ENCODE peak calls at places on chromosomes 16 and 17, in seven cellular contexts. One of them, this sample, is unnamed.
A peak's percentile ranks its signal among the peaks of the same experiment; 100 is the strongest.

GRCh38 chr16:66342294-66342900 is 24.1 kb upstream of the CDH5 start:
- DNase-seq in naive thymus-derived CD4-positive, alpha-beta T cell: no peak
- DNase-seq in stimulated activated CD8-positive, alpha-beta memory T cell treated with anti-CD3 and anti-CD28 coated beads, Interleukin-15, amount 100 ng/mL, for 24 hours: peak; percentile 7
- DNase-seq in A549: peak; percentile 68
- DNase-seq in Peyer's patch: no peak
- DNase-seq in stimulated activated naive CD8-positive, alpha-beta T cell treated with anti-CD3 and anti-CD28 coated beads, Interleukin-15, Interleukin-2, amounts not matched to agents 100 U/mL and 50 U/mL, for 24 hours: peak; percentile 59
- DNase-seq in effector memory CD4-positive, alpha-beta T cell: no peak
- DNase-seq in this sample: no peak

GRCh38 chr17:17824119-17824779 is 12.5 kb downstream of the SREBF1 start:
- DNase-seq in naive thymus-derived CD4-positive, alpha-beta T cell: no peak
- DNase-seq in stimulated activated naive CD8-positive, alpha-beta T cell treated with anti-CD3 and anti-CD28 coated beads, Interleukin-15, Interleukin-2, amounts not matched to agents 100 U/mL and 50 U/mL, for 24 hours: peak; percentile 68
- DNase-seq in A549: no peak
- DNase-seq in effector memory CD4-positive, alpha-beta T cell: no peak
- DNase-seq in stimulated activated CD8-positive, alpha-beta memory T cell treated with anti-CD3 and anti-CD28 coated beads, Interleukin-15, amount 100 ng/mL, for 24 hours: no peak
- DNase-seq in Peyer's patch: no peak
- DNase-seq in this sample: peak; percentile 48

GRCh38 chr17:77521076-77521475 is 380.3 kb downstream of the SEC14L1 start:
- DNase-seq in stimulated activated CD8-positive, alpha-beta memory T cell treated with anti-CD3 and anti-CD28 coated beads, Interleukin-15, amount 100 ng/mL, for 24 hours: no peak
- DNase-seq in stimulated activated naive CD8-positive, alpha-beta T cell treated with anti-CD3 and anti-CD28 coated beads, Interleukin-15, Interleukin-2, amounts not matched to agents 100 U/mL and 50 U/mL, for 24 hours: no peak
- DNase-seq in naive thymus-derived CD4-positive, alpha-beta T cell: no peak
- DNase-seq in Peyer's patch: no peak
- DNase-seq in effector memory CD4-positive, alpha-beta T cell: no peak
- DNase-seq in A549: no peak
- DNase-seq in this sample: no peak

GRCh38 chr17:53168413-53168812 is 654.3 kb upstream of the KIF2B start:
- DNase-seq in stimulated activated CD8-positive, alpha-beta memory T cell treated with anti-CD3 and anti-CD28 coated beads, Interleukin-15, amount 100 ng/mL, for 24 hours: no peak
- DNase-seq in Peyer's patch: no peak
- DNase-seq in naive thymus-derived CD4-positive, alpha-beta T cell: no peak
- DNase-seq in A549: no peak
- DNase-seq in stimulated activated naive CD8-positive, alpha-beta T cell treated with anti-CD3 and anti-CD28 coated beads, Interleukin-15, Interleukin-2, amounts not matched to agents 100 U/mL and 50 U/mL, for 24 hours: no peak
- DNase-seq in effector memory CD4-positive, alpha-beta T cell: no peak
- DNase-seq in this sample: no peak

GRCh38 chr16:89261691-89262563 is 44.4 kb downstream of the ZNF778 start:
- DNase-seq in A549: no peak
- DNase-seq in effector memory CD4-positive, alpha-beta T cell: no peak
- DNase-seq in Peyer's patch: no peak
- DNase-seq in stimulated activated CD8-positive, alpha-beta memory T cell treated with anti-CD3 and anti-CD28 coated beads, Interleukin-15, amount 100 ng/mL, for 24 hours: no peak
- DNase-seq in stimulated activated naive CD8-positive, alpha-beta T cell treated with anti-CD3 and anti-CD28 coated beads, Interleukin-15, Interleukin-2, amounts not matched to agents 100 U/mL and 50 U/mL, for 24 hours: no peak
- DNase-seq in naive thymus-derived CD4-positive, alpha-beta T cell: no peak
- DNase-seq in this sample: peak; percentile 58

GRCh38 chr17:67565068-67565467 is 152.7 kb upstream of the NOL11 start:
- DNase-seq in naive thymus-derived CD4-positive, alpha-beta T cell: no peak
- DNase-seq in stimulated activated naive CD8-positive, alpha-beta T cell treated with anti-CD3 and anti-CD28 coated beads, Interleukin-15, Interleukin-2, amounts not matched to agents 100 U/mL and 50 U/mL, for 24 hours: no peak
- DNase-seq in stimulated activated CD8-positive, alpha-beta memory T cell treated with anti-CD3 and anti-CD28 coated beads, Interleukin-15, amount 100 ng/mL, for 24 hours: no peak
- DNase-seq in Peyer's patch: no peak
- DNase-seq in A549: no peak
- DNase-seq in effector memory CD4-positive, alpha-beta T cell: no peak
- DNase-seq in this sample: no peak

GRCh38 chr17:28469376-28469775 is 4.1 kb upstream of the SLC13A2 start:
- DNase-seq in Peyer's patch: no peak
- DNase-seq in stimulated activated CD8-positive, alpha-beta memory T cell treated with anti-CD3 and anti-CD28 coated beads, Interleukin-15, amount 100 ng/mL, for 24 hours: no peak
- DNase-seq in stimulated activated naive CD8-positive, alpha-beta T cell treated with anti-CD3 and anti-CD28 coated beads, Interleukin-15, Interleukin-2, amounts not matched to agents 100 U/mL and 50 U/mL, for 24 hours: no peak
- DNase-seq in effector memory CD4-positive, alpha-beta T cell: no peak
- DNase-seq in naive thymus-derived CD4-positive, alpha-beta T cell: no peak
- DNase-seq in A549: no peak
- DNase-seq in this sample: no peak

GRCh38 chr16:2473999-2474876 is 689 bp upstream of the TBC1D24 start:
- DNase-seq in A549: peak; percentile 72
- DNase-seq in naive thymus-derived CD4-positive, alpha-beta T cell: peak; percentile 43
- DNase-seq in stimulated activated naive CD8-positive, alpha-beta T cell treated with anti-CD3 and anti-CD28 coated beads, Interleukin-15, Interleukin-2, amounts not matched to agents 100 U/mL and 50 U/mL, for 24 hours: peak; percentile 66
- DNase-seq in stimulated activated CD8-positive, alpha-beta memory T cell treated with anti-CD3 and anti-CD28 coated beads, Interleukin-15, amount 100 ng/mL, for 24 hours: no peak
- DNase-seq in Peyer's patch: peak; percentile 49
- DNase-seq in effector memory CD4-positive, alpha-beta T cell: peak; percentile 47
- DNase-seq in this sample: no peak

GRCh38 chr16:70740919-70741778 is 55.3 kb upstream of the MTSS2 start:
- DNase-seq in stimulated activated CD8-positive, alpha-beta memory T cell treated with anti-CD3 and anti-CD28 coated beads, Interleukin-15, amount 100 ng/mL, for 24 hours: no peak
- DNase-seq in naive thymus-derived CD4-positive, alpha-beta T cell: peak; percentile 20
- DNase-seq in A549: no peak
- DNase-seq in Peyer's patch: no peak
- DNase-seq in effector memory CD4-positive, alpha-beta T cell: no peak
- DNase-seq in stimulated activated naive CD8-positive, alpha-beta T cell treated with anti-CD3 and anti-CD28 coated beads, Interleukin-15, Interleukin-2, amounts not matched to agents 100 U/mL and 50 U/mL, for 24 hours: peak; percentile 47
- DNase-seq in this sample: no peak

GRCh38 chr17:42287305-42288077 is 807 bp upstream of the STAT5A start:
- DNase-seq in A549: no peak
- DNase-seq in stimulated activated CD8-positive, alpha-beta memory T cell treated with anti-CD3 and anti-CD28 coated beads, Interleukin-15, amount 100 ng/mL, for 24 hours: no peak
- DNase-seq in naive thymus-derived CD4-positive, alpha-beta T cell: no peak
- DNase-seq in effector memory CD4-positive, alpha-beta T cell: no peak
- DNase-seq in Peyer's patch: peak; percentile 63
- DNase-seq in stimulated activated naive CD8-positive, alpha-beta T cell treated with anti-CD3 and anti-CD28 coated beads, Interleukin-15, Interleukin-2, amounts not matched to agents 100 U/mL and 50 U/mL, for 24 hours: peak; percentile 64
- DNase-seq in this sample: peak; percentile 72

GRCh38 chr16:88983771-88984687 is 7.0 kb upstream of the CBFA2T3 start:
- DNase-seq in stimulated activated CD8-positive, alpha-beta memory T cell treated with anti-CD3 and anti-CD28 coated beads, Interleukin-15, amount 100 ng/mL, for 24 hours: no peak
- DNase-seq in A549: no peak
- DNase-seq in Peyer's patch: peak; percentile 76
- DNase-seq in naive thymus-derived CD4-positive, alpha-beta T cell: no peak
- DNase-seq in stimulated activated naive CD8-positive, alpha-beta T cell treated with anti-CD3 and anti-CD28 coated beads, Interleukin-15, Interleukin-2, amounts not matched to agents 100 U/mL and 50 U/mL, for 24 hours: peak; percentile 33
- DNase-seq in effector memory CD4-positive, alpha-beta T cell: no peak
- DNase-seq in this sample: no peak

GRCh38 chr16:48963901-48964615 is 317.6 kb downstream of the CBLN1 start:
- DNase-seq in stimulated activated CD8-positive, alpha-beta memory T cell treated with anti-CD3 and anti-CD28 coated beads, Interleukin-15, amount 100 ng/mL, for 24 hours: no peak
- DNase-seq in stimulated activated naive CD8-positive, alpha-beta T cell treated with anti-CD3 and anti-CD28 coated beads, Interleukin-15, Interleukin-2, amounts not matched to agents 100 U/mL and 50 U/mL, for 24 hours: no peak
- DNase-seq in effector memory CD4-positive, alpha-beta T cell: no peak
- DNase-seq in Peyer's patch: no peak
- DNase-seq in naive thymus-derived CD4-positive, alpha-beta T cell: no peak
- DNase-seq in A549: no peak
- DNase-seq in this sample: no peak

GRCh38 chr17:59423137-59423703 is 91.8 kb downstream of the YPEL2 start:
- DNase-seq in naive thymus-derived CD4-positive, alpha-beta T cell: no peak
- DNase-seq in A549: peak; percentile 42
- DNase-seq in Peyer's patch: no peak
- DNase-seq in stimulated activated CD8-positive, alpha-beta memory T cell treated with anti-CD3 and anti-CD28 coated beads, Interleukin-15, amount 100 ng/mL, for 24 hours: no peak
- DNase-seq in effector memory CD4-positive, alpha-beta T cell: no peak
- DNase-seq in stimulated activated naive CD8-positive, alpha-beta T cell treated with anti-CD3 and anti-CD28 coated beads, Interleukin-15, Interleukin-2, amounts not matched to agents 100 U/mL and 50 U/mL, for 24 hours: no peak
- DNase-seq in this sample: no peak